ENCODE peak calls at places on chromosome 14, in six cellular contexts. Z is epithelial cell of proximal tubule; J is NCI-H1436 treated with DMSO at 0.1 percent for 48 hours; K is fibroblast of pulmonary artery; L is left cardiac atrium; F is stimulated activated CD8-positive, alpha-beta memory T cell treated with anti-CD3 and anti-CD28 coated beads, Interleukin-15, amount 100 ng/mL, for 1 hour. P is an unnamed sample.

GRCh38 chr14:21055473-21056117 is 2.0 kb upstream of the RNASE8 start:
- DNase-seq in K (no peak), Z (no peak), J (no peak), F (no peak), L (no peak), P (no peak)

GRCh38 chr14:77035267-77035666 is 6.8 kb upstream of the IRF2BPL start:
- DNase-seq in K (no peak), F (no peak), L (no peak), J (no peak), Z (no peak), P (no peak)

GRCh38 chr14:66009104-66009503 is 477.1 kb upstream of the CCDC196 start:
- DNase-seq in J (no peak), Z (peak; percentile 36), L (no peak), K (peak; percentile 97), F (no peak), P (no peak)

GRCh38 chr14:93375673-93376156 is 28.7 kb downstream of the COX8C start:
- DNase-seq in J (no peak), K (no peak), L (no peak), Z (no peak), F (no peak), P (no peak)

GRCh38 chr14:91339606-91340369 is 77.8 kb downstream of the CCDC88C start:
- DNase-seq in F (no peak), K (no peak), Z (no peak), L (no peak), J (no peak), P (no peak)

GRCh38 chr14:104445832-104446381 is 133.7 kb upstream of the C14orf180 start:
- DNase-seq in L (no peak), F (no peak), Z (no peak), J (no peak), K (no peak), P (peak; percentile 67)

GRCh38 chr14:22185191-22185590 is 403.8 kb downstream of the DAD1 start:
- DNase-seq in K (peak; percentile 8), Z (no peak), F (no peak), L (no peak), J (no peak), P (peak; percentile 10)

GRCh38 chr14:87049886-87050820 is 942.8 kb downstream of the GALC start:
- DNase-seq in L (no peak), F (no peak), K (peak; percentile 31), Z (no peak), J (peak; percentile 27), P (peak; percentile 81)

GRCh38 chr14:104678901-104679705 is 10.3 kb upstream of the INF2 start:
- DNase-seq in F (no peak), J (no peak), K (no peak), Z (no peak), L (no peak), P (no peak)